ENCODE peak calls at places on chromosomes 1 and 21, in four cellular contexts. One of them, this sample, is unnamed.
A peak's percentile ranks its signal among the peaks of the same experiment; 100 is the strongest.

GRCh38 chr21:44946254-44947041 is 6.6 kb downstream of the SLX9 start:
- DNase-seq in brain microvascular endothelial cell: no peak
- DNase-seq in tibial artery: peak; percentile 66
- DNase-seq in skeletal muscle cell: no peak
- DNase-seq in this sample: peak; percentile 42

GRCh38 chr1:205692406-205692805 is 12.1 kb upstream of the SLC45A3 start:
- DNase-seq in skeletal muscle cell: no peak
- DNase-seq in brain microvascular endothelial cell: no peak
- DNase-seq in tibial artery: peak; percentile 35
- DNase-seq in this sample: no peak

GRCh38 chr1:85311818-85312217 is 35.4 kb upstream of the BCL10 start:
- DNase-seq in skeletal muscle cell: no peak
- DNase-seq in brain microvascular endothelial cell: no peak
- DNase-seq in tibial artery: no peak
- DNase-seq in this sample: no peak

GRCh38 chr1:9823943-9824701 is at the start of gene CLSTN1:
- DNase-seq in tibial artery: peak; percentile 92
- DNase-seq in brain microvascular endothelial cell: peak; percentile 75
- DNase-seq in skeletal muscle cell: peak; percentile 54
- DNase-seq in this sample: peak; percentile 92

GRCh38 chr1:15584489-15585363 is at the start of gene AGMAT:
- DNase-seq in brain microvascular endothelial cell: peak; percentile 17
- DNase-seq in skeletal muscle cell: no peak
- DNase-seq in tibial artery: no peak
- DNase-seq in this sample: peak; percentile 50

GRCh38 chr21:46124926-46125845 is 27.3 kb downstream of the COL6A2 start:
- DNase-seq in brain microvascular endothelial cell: no peak
- DNase-seq in skeletal muscle cell: no peak
- DNase-seq in tibial artery: peak; percentile 63
- DNase-seq in this sample: peak; percentile 40

GRCh38 chr1:170097449-170097948 is 23.0 kb upstream of the KIFAP3 start:
- DNase-seq in skeletal muscle cell: no peak
- DNase-seq in brain microvascular endothelial cell: no peak
- DNase-seq in tibial artery: no peak
- DNase-seq in this sample: no peak

GRCh38 chr1:201791775-201792166 is 37.2 kb upstream of the IPO9 start:
- DNase-seq in tibial artery: peak; percentile 73
- DNase-seq in brain microvascular endothelial cell: peak; percentile 70
- DNase-seq in skeletal muscle cell: peak; percentile 75
- DNase-seq in this sample: no peak

GRCh38 chr1:186063091-186063657 is 311.9 kb downstream of the TPR start:
- DNase-seq in tibial artery: no peak
- DNase-seq in brain microvascular endothelial cell: no peak
- DNase-seq in skeletal muscle cell: no peak
- DNase-seq in this sample: no peak

GRCh38 chr1:151953409-151954094 is 40.1 kb downstream of the S100A10 start:
- DNase-seq in tibial artery: no peak
- DNase-seq in skeletal muscle cell: no peak
- DNase-seq in brain microvascular endothelial cell: no peak
- DNase-seq in this sample: no peak

GRCh38 chr1:81936838-81937237 is 136.1 kb downstream of the ADGRL2 start:
- DNase-seq in skeletal muscle cell: no peak
- DNase-seq in tibial artery: no peak
- DNase-seq in brain microvascular endothelial cell: no peak
- DNase-seq in this sample: no peak

GRCh38 chr21:22758478-22758877 is 1760.3 kb downstream of the NCAM2 start:
- DNase-seq in brain microvascular endothelial cell: no peak
- DNase-seq in tibial artery: no peak
- DNase-seq in skeletal muscle cell: peak; percentile 15
- DNase-seq in this sample: no peak

GRCh38 chr1:32533792-32534327 is 5.4 kb upstream of the ZBTB8A start:
- DNase-seq in brain microvascular endothelial cell: no peak
- DNase-seq in skeletal muscle cell: no peak
- DNase-seq in tibial artery: peak; percentile 12
- DNase-seq in this sample: no peak

GRCh38 chr1:40039245-40039756 is 1.2 kb upstream of the CAP1 start:
- DNase-seq in skeletal muscle cell: no peak
- DNase-seq in tibial artery: peak; percentile 82
- DNase-seq in brain microvascular endothelial cell: no peak
- DNase-seq in this sample: no peak

GRCh38 chr1:162892916-162893714 is 32.1 kb upstream of the CCDC190 start:
- DNase-seq in skeletal muscle cell: no peak
- DNase-seq in brain microvascular endothelial cell: peak; percentile 15
- DNase-seq in tibial artery: no peak
- DNase-seq in this sample: no peak

GRCh38 chr1:44146536-44147361 is 5.3 kb upstream of the KLF18 start:
- DNase-seq in brain microvascular endothelial cell: no peak
- DNase-seq in skeletal muscle cell: no peak
- DNase-seq in tibial artery: no peak
- DNase-seq in this sample: no peak

GRCh38 chr1:203692565-203693470 is 66.2 kb downstream of the ATP2B4 start:
- DNase-seq in brain microvascular endothelial cell: peak; percentile 95
- DNase-seq in tibial artery: peak; percentile 97
- DNase-seq in skeletal muscle cell: peak; percentile 93
- DNase-seq in this sample: peak; percentile 80

GRCh38 chr1:184113251-184113650 is 61.7 kb downstream of the TSEN15 start:
- DNase-seq in brain microvascular endothelial cell: no peak
- DNase-seq in tibial artery: no peak
- DNase-seq in skeletal muscle cell: peak; percentile 27
- DNase-seq in this sample: no peak

GRCh38 chr21:45542242-45542666 is at the start of gene SLC19A1:
- DNase-seq in brain microvascular endothelial cell: no peak
- DNase-seq in tibial artery: peak; percentile 81
- DNase-seq in skeletal muscle cell: no peak
- DNase-seq in this sample: peak; percentile 85

GRCh38 chr1:62436466-62437272 is at the start of gene USP1:
- DNase-seq in brain microvascular endothelial cell: peak; percentile 100
- DNase-seq in tibial artery: peak; percentile 99
- DNase-seq in skeletal muscle cell: peak; percentile 99
- DNase-seq in this sample: peak; percentile 97

GRCh38 chr1:62435231-62436038 is 1.4 kb upstream of the USP1 start:
- DNase-seq in tibial artery: peak; percentile 64
- DNase-seq in brain microvascular endothelial cell: no peak
- DNase-seq in skeletal muscle cell: no peak
- DNase-seq in this sample: peak; percentile 51

GRCh38 chr1:62434612-62434994 is 2.2 kb upstream of the USP1 start:
- DNase-seq in brain microvascular endothelial cell: no peak
- DNase-seq in skeletal muscle cell: no peak
- DNase-seq in tibial artery: no peak
- DNase-seq in this sample: no peak

GRCh38 chr1:62436039-62436465 is 797 bp upstream of the USP1 start:
- DNase-seq in skeletal muscle cell: no peak
- DNase-seq in brain microvascular endothelial cell: no peak
- DNase-seq in tibial artery: no peak
- DNase-seq in this sample: peak; percentile 98

DNA sequence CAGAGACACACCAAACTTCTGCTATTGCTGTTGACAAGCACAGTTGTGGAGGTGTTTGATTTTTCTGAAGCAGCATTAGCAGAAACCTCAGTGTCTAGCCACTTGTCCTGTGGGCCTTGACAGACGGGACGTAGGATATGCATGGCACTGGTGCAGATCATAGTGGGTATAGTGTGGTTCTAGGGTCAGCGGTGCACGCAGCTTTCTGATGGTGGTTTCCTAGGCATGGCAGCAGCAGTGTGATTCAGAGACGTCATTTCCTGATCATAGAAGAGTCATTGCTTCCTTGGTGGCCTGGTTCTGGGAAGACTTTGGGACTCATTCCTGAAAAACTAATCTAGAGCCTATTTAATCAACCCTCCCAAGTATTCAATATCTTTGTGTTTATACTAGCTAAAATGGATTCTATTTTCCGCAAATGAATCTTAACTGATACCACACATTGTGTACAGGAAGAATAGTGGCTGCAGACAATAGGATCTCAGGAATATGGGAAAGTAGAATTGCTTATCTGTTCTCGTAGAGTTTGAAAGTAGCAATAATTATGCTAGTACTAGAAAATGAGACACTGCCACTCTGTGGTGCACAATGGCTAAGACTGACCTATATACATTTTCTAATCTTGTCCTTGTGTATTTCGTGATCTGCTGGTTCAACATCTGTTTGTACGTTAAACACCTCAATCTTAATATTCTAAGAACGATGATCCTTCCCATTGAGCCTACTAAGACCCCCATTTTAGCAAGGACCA is 2.8 kb upstream of the USP1 start:
- DNase-seq in brain microvascular endothelial cell: no peak
- DNase-seq in skeletal muscle cell: no peak
- DNase-seq in tibial artery: no peak
- DNase-seq in this sample: no peak
- H3K4me3 ChIP-seq in brain microvascular endothelial cell: no peak overlapping the region
- H3K4me3 ChIP-seq in skeletal muscle cell: no peak overlapping the region
- H3K4me3 ChIP-seq in tibial artery: no peak overlapping the region
- H3K4me3 ChIP-seq in this sample: no peak overlapping the region

DNA sequence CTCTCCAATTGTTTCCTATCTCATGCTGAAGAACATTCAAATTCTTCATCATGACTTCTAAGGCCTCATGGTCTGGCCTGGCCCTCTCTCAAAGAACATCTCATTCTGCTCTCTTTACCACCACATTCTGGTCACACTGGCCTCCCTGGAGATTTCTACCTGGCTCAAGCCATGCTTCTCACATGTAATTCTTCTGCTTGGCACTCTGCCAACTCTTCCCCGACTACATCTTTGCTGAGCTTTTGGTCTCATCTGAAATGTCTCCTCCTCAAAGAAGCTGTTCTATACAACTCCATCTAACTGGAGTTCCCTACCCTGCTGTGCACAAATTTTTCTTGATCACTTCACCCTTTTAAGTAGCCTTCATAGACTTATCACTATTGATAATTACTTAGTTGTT is 1.4 kb upstream of the TBX19 start:
- DNase-seq in skeletal muscle cell: no peak
- DNase-seq in brain microvascular endothelial cell: no peak
- DNase-seq in tibial artery: no peak
- DNase-seq in this sample: no peak
- H3K4me3 ChIP-seq in skeletal muscle cell: no peak overlapping the region
- H3K4me3 ChIP-seq in brain microvascular endothelial cell: no peak overlapping the region
- H3K4me3 ChIP-seq in tibial artery: no peak overlapping the region
- H3K4me3 ChIP-seq in this sample: no peak overlapping the region

GRCh38 chr1:75588779-75589475 is 22.0 kb downstream of the SLC44A5 start:
- DNase-seq in tibial artery: no peak
- DNase-seq in skeletal muscle cell: no peak
- DNase-seq in brain microvascular endothelial cell: no peak
- DNase-seq in this sample: no peak

GRCh38 chr1:75589637-75590036 is 21.3 kb downstream of the SLC44A5 start:
- DNase-seq in skeletal muscle cell: no peak
- DNase-seq in brain microvascular endothelial cell: no peak
- DNase-seq in tibial artery: no peak
- DNase-seq in this sample: no peak

GRCh38 chr1:75594327-75594726 is 16.6 kb downstream of the SLC44A5 start:
- DNase-seq in skeletal muscle cell: no peak
- DNase-seq in brain microvascular endothelial cell: no peak
- DNase-seq in tibial artery: no peak
- DNase-seq in this sample: no peak
- H3K4me3 ChIP-seq in skeletal muscle cell: no peak overlapping the region
- H3K4me3 ChIP-seq in brain microvascular endothelial cell: no peak overlapping the region
- H3K4me3 ChIP-seq in tibial artery: no peak overlapping the region
- H3K4me3 ChIP-seq in this sample: no peak overlapping the region

DNA sequence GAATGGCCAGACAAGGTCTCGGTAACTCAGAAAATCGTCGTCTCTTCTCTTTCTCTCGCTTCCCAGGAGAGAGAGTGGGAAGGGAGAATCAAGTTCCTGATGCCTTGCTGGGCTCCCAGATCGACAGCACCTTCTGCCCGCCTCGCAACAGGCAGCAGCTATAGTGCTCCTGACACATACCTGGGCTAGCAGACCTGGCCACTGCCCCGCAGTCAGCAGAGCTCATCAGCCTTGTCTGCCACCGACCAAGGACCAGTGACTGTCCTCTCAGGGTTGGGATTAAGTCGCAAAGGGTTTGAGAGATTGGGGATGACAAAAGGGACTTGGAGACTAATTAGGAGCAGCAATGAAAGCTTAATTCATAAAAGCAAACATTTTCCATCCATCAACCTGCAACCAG is 4.1 kb downstream of the RUNX3 start:
- DNase-seq in tibial artery: no peak
- DNase-seq in brain microvascular endothelial cell: no peak
- DNase-seq in skeletal muscle cell: no peak
- DNase-seq in this sample: no peak
- H3K4me3 ChIP-seq in tibial artery: no peak overlapping the region
- H3K4me3 ChIP-seq in brain microvascular endothelial cell: no peak overlapping the region
- H3K4me3 ChIP-seq in skeletal muscle cell: no peak overlapping the region
- H3K4me3 ChIP-seq in this sample: no peak overlapping the region

DNA sequence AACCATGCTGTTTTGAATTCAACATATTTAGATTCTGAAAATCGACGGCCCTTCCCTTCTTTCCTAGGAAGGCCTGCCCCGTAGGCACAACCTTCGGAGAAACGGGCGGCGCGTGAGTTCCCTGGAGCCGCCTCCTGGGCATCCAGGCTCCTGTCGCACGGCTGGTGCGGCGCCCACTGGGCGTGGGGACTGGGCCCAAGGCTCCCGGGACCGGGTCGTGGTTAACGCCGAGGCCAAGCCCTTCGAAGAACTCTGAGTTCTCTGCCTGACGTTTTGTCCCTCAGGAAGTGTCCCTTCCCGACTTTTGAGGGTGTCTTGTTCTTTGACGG is 19.2 kb upstream of the TBX15 start:
- DNase-seq in skeletal muscle cell: no peak
- DNase-seq in tibial artery: no peak
- DNase-seq in brain microvascular endothelial cell: no peak
- DNase-seq in this sample: no peak
- H3K4me3 ChIP-seq in skeletal muscle cell: no peak overlapping the region
- H3K4me3 ChIP-seq in tibial artery: no peak overlapping the region
- H3K4me3 ChIP-seq in brain microvascular endothelial cell: no peak overlapping the region
- H3K4me3 ChIP-seq in this sample: no peak overlapping the region

DNA sequence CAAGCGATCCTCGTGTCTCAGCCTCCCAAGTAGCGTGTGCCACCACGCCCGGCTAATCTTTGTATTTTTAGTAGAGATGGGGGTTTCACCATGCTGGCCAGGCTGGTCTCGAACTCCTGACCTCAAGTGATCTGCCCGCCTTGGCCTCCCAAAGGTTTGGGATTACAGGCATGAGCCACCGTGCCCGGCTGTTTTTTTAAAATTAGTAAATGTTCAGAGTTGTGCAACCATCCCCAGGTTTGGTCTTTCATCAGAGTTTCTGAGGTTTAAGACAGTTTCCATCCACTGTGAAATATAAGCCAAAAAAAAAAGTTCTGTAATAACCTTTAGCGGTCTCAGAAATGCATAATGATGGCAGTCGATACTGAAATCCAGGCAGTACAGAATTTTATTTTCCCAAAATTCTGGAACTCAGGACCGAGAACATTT is 548 bp upstream of the SYT11 start:
- DNase-seq in skeletal muscle cell: no peak
- DNase-seq in tibial artery: no peak
- DNase-seq in brain microvascular endothelial cell: peak; percentile 4
- DNase-seq in this sample: no peak
- H3K4me3 ChIP-seq in skeletal muscle cell: peak overlapping the region; percentile 54
- H3K4me3 ChIP-seq in tibial artery: peak overlapping the region; percentile 53
- H3K4me3 ChIP-seq in brain microvascular endothelial cell: peak overlapping the region; percentile 57
- H3K4me3 ChIP-seq in this sample: peak overlapping the region; percentile 55